ENCODE peak calls at places on chromosomes 11 and 22, in five cellular contexts. B, M, A, J and T are unnamed samples.

GRCh38 chr11:65780770-65781151 is at the start of gene AP5B1:
- DNase-seq in B (no peak), M (no peak), A (no peak), J (peak), T (peak)

GRCh38 chr11:1942541-1943260 is 4.4 kb upstream of the MRPL23 start:
- DNase-seq in B (no peak), M (no peak), A (no peak), J (no peak), T (no peak)

GRCh38 chr11:123235117-123235686 is 40.2 kb upstream of the CLMP start:
- DNase-seq in B (peak), M (no peak), A (peak), J (no peak), T (peak)

GRCh38 chr11:33534575-33534974 is 166.1 kb downstream of the C11orf91 start:
- DNase-seq in B (no peak), M (no peak), A (no peak), J (no peak), T (no peak)

GRCh38 chr11:100827934-100828661 is 141.0 kb downstream of the ARHGAP42 start:
- DNase-seq in B (no peak), M (no peak), A (no peak), J (no peak), T (no peak)

GRCh38 chr11:35935390-35935789 is 8.5 kb upstream of the LDLRAD3 start:
- DNase-seq in B (no peak), M (no peak), A (no peak), J (no peak), T (no peak)

GRCh38 chr11:130023204-130023603 is 20.6 kb upstream of the PRDM10 start:
- DNase-seq in B (no peak), M (no peak), A (no peak), J (peak), T (no peak)

GRCh38 chr11:48150213-48150612 is 66.4 kb upstream of the OR4B1 start:
- DNase-seq in B (no peak), M (no peak), A (no peak), J (no peak), T (no peak)

GRCh38 chr22:36765131-36765942 is 10.6 kb downstream of the IFT27 start:
- DNase-seq in B (no peak), M (peak), A (no peak), J (no peak), T (no peak)

GRCh38 chr11:120337896-120338840 is 2.0 kb downstream of the ARHGEF12 start:
- DNase-seq in B (no peak), M (no peak), A (no peak), J (no peak), T (no peak)

GRCh38 chr11:113831314-113831713 is 44.1 kb downstream of the USP28 start:
- DNase-seq in B (no peak), M (no peak), A (no peak), J (peak), T (no peak)

GRCh38 chr22:49753961-49754673 is 73.6 kb downstream of the BRD1 start:
- DNase-seq in B (no peak), M (no peak), A (no peak), J (peak), T (no peak)

GRCh38 chr11:198236-198806 is 5.4 kb downstream of the SCGB1C1 start:
- DNase-seq in B (no peak), M (no peak), A (no peak), J (no peak), T (no peak)

GRCh38 chr11:115659061-115659963 is 155.1 kb upstream of the CADM1 start:
- DNase-seq in B (no peak), M (no peak), A (no peak), J (no peak), T (no peak)

DNA sequence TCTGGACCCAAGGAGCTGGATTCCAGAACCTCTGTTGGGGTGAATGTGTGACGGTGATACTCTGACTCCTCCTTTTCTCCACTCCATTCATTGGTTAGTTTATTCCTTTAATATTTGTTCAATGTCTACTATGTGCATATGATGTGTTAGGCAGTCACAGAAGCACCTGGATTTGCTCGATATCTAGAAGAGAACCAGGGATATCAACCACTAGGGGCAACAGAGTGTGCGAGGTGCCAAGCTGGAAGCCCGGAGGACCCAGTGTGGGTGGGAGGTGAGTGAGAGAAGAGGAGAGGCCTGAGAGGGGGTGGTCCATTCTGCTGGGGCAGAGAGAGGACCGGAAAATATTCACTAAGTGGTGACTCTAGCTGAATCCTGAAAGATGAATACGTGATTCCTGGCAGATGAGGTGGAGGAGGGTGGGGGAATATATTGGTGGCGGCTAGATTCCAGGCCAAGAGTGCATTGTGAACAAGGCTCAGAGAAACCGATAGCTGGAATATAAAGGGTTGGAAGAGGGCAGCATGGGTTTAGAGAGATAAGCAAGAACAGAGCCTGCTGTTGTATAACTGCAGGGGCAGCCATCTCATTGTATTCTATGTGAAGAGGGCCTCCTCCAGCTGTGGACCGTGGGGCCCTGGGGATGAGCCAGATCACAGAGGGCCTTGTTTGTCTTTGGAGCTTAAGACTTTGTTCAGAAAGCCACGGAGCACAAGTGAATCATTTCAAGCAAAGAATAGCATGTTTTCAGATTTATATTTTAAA is 6.9 kb upstream of the TIMP3 start:
- DNase-seq in B (no peak), M (peak), A (no peak), J (no peak), T (no peak)
- TF ChIP-seq CTCF in B (no peak), M (no peak), A (no peak), J (no peak), T (no peak)

DNA sequence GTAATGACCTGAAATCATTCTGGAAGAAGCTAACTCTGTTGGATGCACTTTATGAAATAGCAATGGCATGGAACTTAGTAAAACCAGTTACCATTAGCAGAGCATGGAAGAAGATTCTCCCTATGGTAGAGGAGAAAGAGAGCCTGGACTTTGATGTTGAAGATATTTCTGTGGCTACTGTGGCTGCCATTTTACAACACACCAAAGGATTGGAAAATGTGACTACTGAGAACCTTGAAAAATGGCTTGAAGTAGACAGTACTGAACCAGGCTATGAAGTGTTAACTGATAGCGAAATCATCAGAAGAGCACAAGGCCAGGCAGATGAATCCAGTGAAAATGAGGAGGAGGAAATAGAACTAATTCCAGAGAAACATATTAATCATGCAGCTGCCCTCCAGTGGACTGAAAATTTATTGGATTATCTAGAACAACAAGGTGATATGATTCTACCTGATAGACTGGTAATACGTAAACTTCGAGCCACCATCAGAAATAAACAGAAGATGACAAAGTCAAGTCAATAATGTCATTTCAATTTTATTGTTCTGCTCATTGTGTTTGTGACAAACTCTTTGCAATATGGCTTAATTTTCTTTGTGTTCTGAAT is 2.0 kb downstream of the JRKL start:
- DNase-seq in B (no peak), M (no peak), A (no peak), J (no peak), T (no peak)
- TF ChIP-seq CTCF in B (no peak), M (no peak), A (no peak), J (no peak), T (no peak)

DNA sequence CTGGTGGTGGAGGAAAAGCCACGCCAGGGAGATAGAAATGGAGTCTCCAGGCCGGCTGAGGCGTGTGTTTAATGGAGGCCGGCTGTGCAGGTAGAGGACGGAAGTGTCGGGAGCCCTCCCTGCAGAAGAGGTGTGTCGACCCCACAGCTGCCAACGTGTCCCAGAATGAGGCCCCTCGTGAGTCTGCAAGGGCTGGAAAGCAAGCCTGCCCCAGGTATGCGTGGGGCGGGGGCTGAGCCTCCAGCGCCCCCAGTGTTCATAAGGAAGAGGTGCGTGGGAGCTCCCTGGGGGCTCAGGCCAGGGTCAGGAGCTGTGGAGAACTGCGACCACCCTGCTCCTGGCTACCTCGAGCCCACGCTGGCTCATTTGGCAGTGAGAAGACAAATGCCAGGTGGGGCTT is 38.0 kb upstream of the JAM3 start:
- DNase-seq in B (no peak), M (no peak), A (no peak), J (no peak), T (no peak)
- TF ChIP-seq CTCF in B (no peak), M (no peak), A (no peak), J (peak), T (no peak)

DNA sequence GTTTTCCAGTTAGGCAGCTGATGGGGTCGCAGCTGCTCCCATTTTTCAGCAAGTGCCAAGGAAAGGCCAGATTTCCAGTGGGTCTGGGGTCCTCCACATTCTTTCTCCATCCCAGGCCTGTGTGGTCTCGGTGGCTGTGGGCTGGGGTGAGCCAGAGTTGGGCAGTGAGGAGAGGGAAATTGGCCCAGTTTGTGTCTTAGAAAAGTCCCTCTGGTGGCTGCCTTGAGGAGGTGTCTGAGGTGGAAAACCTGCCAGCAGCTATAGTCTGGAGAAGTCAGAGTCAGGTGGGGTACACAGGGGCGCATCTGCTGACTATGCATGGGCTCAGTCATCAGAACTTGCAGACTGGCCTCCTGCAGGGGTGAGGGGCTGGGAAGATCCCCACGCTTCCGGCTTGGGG is 30.5 kb downstream of the MRGPRD start:
- DNase-seq in B (no peak), M (no peak), A (no peak), J (no peak), T (no peak)
- TF ChIP-seq CTCF in B (no peak), M (no peak), A (peak), J (peak), T (no peak)

DNA sequence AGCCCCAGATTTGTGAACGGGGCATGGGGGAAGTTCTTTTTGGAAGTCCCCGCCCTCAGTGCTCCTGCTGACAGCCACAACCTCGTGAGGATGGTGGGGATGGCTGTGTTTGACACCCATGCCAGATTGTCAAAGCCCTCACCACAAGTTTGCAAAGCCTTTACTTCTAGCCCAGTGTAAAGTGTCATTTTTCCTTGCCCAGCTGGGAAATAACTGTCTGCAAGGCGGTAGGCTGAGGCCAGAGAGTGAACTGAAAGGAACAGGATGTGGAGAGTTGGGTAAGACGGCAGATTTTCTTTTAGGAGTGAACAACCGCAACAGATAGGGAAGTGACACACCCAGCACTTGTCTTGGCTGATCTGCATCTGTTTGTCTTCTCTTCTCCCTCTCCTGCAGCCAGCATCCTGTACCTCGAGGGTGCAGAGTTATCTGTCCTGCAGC is 13.6 kb downstream of the IL17RA start:
- DNase-seq in B (no peak), M (no peak), A (no peak), J (no peak), T (peak)
- TF ChIP-seq CTCF in B (no peak), M (no peak), A (no peak), J (no peak), T (no peak)